ENCODE peak calls at places on chromosome 19, in five cellular contexts. One of them, this sample, is unnamed.

GRCh38 chr19:31883299-31883990 is 462.0 kb upstream of the ZNF507 start:
- DNase-seq in kidney: no peak
- DNase-seq in esophagus squamous epithelium: no peak
- DNase-seq in epithelial cell of esophagus: no peak
- DNase-seq in RWPE1: no peak
- DNase-seq in this sample: no peak

GRCh38 chr19:49149652-49150105 is 5.5 kb downstream of the HRC start:
- DNase-seq in kidney: peak
- DNase-seq in esophagus squamous epithelium: no peak
- DNase-seq in epithelial cell of esophagus: peak
- DNase-seq in RWPE1: peak
- DNase-seq in this sample: peak

GRCh38 chr19:48424694-48425219 is 21.0 kb upstream of the GRWD1 start:
- DNase-seq in kidney: no peak
- DNase-seq in esophagus squamous epithelium: no peak
- DNase-seq in epithelial cell of esophagus: peak
- DNase-seq in RWPE1: peak
- DNase-seq in this sample: no peak

GRCh38 chr19:44055870-44056269 is 4.0 kb downstream of the ZNF223 start:
- DNase-seq in kidney: no peak
- DNase-seq in esophagus squamous epithelium: no peak
- DNase-seq in epithelial cell of esophagus: no peak
- DNase-seq in RWPE1: no peak
- DNase-seq in this sample: no peak

GRCh38 chr19:23925285-23925684 is 10.6 kb downstream of the ZNF726 start:
- DNase-seq in kidney: no peak
- DNase-seq in esophagus squamous epithelium: no peak
- DNase-seq in epithelial cell of esophagus: no peak
- DNase-seq in RWPE1: no peak
- DNase-seq in this sample: no peak

GRCh38 chr19:6890421-6890913 is 3.1 kb downstream of the ADGRE1 start:
- DNase-seq in kidney: no peak
- DNase-seq in esophagus squamous epithelium: no peak
- DNase-seq in epithelial cell of esophagus: no peak
- DNase-seq in RWPE1: no peak
- DNase-seq in this sample: no peak

GRCh38 chr19:5775668-5776309 is 8.8 kb downstream of the PRR22 start:
- DNase-seq in kidney: no peak
- DNase-seq in esophagus squamous epithelium: no peak
- DNase-seq in epithelial cell of esophagus: peak
- DNase-seq in RWPE1: no peak
- DNase-seq in this sample: no peak

GRCh38 chr19:40445945-40446784 is 2.0 kb upstream of the SERTAD3 start:
- DNase-seq in kidney: peak
- DNase-seq in esophagus squamous epithelium: no peak
- DNase-seq in epithelial cell of esophagus: peak
- DNase-seq in RWPE1: peak
- DNase-seq in this sample: no peak

GRCh38 chr19:36014029-36014924 is at the start of gene ALKBH6:
- DNase-seq in kidney: peak
- DNase-seq in esophagus squamous epithelium: peak
- DNase-seq in epithelial cell of esophagus: peak
- DNase-seq in RWPE1: peak
- DNase-seq in this sample: peak
- TF ChIP-seq CTCF in kidney: no peak
- TF ChIP-seq CTCF in esophagus squamous epithelium: no peak
- TF ChIP-seq CTCF in epithelial cell of esophagus: no peak
- TF ChIP-seq CTCF in RWPE1: no peak
- TF ChIP-seq CTCF in this sample: no peak

GRCh38 chr19:1222394-1222793 is 15.4 kb downstream of the CBARP start:
- DNase-seq in kidney: no peak
- DNase-seq in esophagus squamous epithelium: no peak
- DNase-seq in epithelial cell of esophagus: no peak
- DNase-seq in RWPE1: no peak
- DNase-seq in this sample: no peak
- TF ChIP-seq CTCF in kidney: no peak
- TF ChIP-seq CTCF in esophagus squamous epithelium: no peak
- TF ChIP-seq CTCF in epithelial cell of esophagus: no peak
- TF ChIP-seq CTCF in RWPE1: no peak
- TF ChIP-seq CTCF in this sample: no peak

DNA sequence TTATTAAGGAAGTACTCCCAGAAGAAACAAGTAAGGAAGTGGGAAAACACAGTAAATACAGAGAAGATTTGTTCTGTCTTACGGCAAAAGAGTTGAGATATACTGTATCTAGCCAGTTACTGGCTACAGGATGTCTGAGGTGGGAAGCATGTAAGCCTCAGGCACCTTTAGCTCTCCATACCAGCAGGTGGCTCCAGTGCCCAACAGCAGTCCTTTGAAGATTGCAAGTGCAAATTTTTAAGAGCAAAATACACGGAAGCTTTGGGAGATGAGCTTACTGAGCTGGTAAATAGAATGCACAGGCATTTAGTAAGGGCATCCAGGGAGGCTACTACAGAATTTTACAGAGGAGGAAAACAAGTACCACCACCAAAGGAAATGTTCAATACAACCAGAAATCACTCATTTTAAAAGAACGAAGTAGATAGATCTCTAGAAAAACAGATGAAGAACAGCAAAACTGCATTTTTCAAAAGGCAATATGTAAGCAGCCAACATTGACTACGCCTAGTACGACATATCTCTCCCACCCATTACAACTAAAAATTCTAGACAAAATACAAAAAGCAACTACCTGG is 57.9 kb upstream of the VSTM2B start:
- DNase-seq in kidney: no peak
- DNase-seq in esophagus squamous epithelium: no peak
- DNase-seq in epithelial cell of esophagus: peak
- DNase-seq in RWPE1: peak
- DNase-seq in this sample: no peak
- TF ChIP-seq CTCF in kidney: peak
- TF ChIP-seq CTCF in esophagus squamous epithelium: no peak
- TF ChIP-seq CTCF in epithelial cell of esophagus: no peak
- TF ChIP-seq CTCF in RWPE1: peak
- TF ChIP-seq CTCF in this sample: peak

DNA sequence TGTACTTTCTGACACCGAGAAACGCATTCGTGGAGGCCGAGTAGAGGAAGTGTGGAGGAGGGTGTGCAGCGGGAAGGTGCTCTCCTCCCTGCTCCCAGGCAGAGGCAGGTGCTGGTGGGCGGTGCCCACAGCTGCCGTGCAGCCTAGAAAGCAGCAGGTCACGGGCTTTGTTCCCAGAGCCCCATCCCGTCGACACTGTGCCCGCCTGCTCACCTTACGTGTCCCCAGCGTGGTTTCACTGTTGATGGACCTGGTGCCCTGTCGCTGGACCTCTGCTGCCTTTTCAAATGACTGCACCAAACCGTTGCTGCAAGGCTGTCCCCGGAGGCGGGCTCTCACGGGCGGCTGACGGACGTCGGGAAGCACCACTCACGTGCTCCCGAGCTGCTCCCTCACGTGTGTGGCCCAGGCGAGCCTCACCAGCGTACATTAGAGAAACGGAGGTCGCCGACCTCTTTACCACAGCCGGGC is 20.8 kb downstream of the PLEKHJ1 start:
- DNase-seq in kidney: no peak
- DNase-seq in esophagus squamous epithelium: no peak
- DNase-seq in epithelial cell of esophagus: no peak
- DNase-seq in RWPE1: no peak
- DNase-seq in this sample: no peak
- TF ChIP-seq CTCF in kidney: no peak
- TF ChIP-seq CTCF in esophagus squamous epithelium: no peak
- TF ChIP-seq CTCF in epithelial cell of esophagus: no peak
- TF ChIP-seq CTCF in RWPE1: no peak
- TF ChIP-seq CTCF in this sample: no peak

GRCh38 chr19:39139305-39140194 is 14.0 kb downstream of the PAK4 start:
- DNase-seq in kidney: no peak
- DNase-seq in esophagus squamous epithelium: no peak
- DNase-seq in epithelial cell of esophagus: no peak
- DNase-seq in RWPE1: no peak
- DNase-seq in this sample: no peak

GRCh38 chr19:39138221-39139211 is 12.9 kb downstream of the PAK4 start:
- DNase-seq in kidney: no peak
- DNase-seq in esophagus squamous epithelium: no peak
- DNase-seq in epithelial cell of esophagus: no peak
- DNase-seq in RWPE1: no peak
- DNase-seq in this sample: peak

GRCh38 chr19:39141929-39142328 is 16.3 kb downstream of the PAK4 start:
- DNase-seq in kidney: no peak
- DNase-seq in esophagus squamous epithelium: no peak
- DNase-seq in epithelial cell of esophagus: no peak
- DNase-seq in RWPE1: no peak
- DNase-seq in this sample: no peak

GRCh38 chr19:39140594-39140993 is 15.0 kb downstream of the PAK4 start:
- DNase-seq in kidney: no peak
- DNase-seq in esophagus squamous epithelium: no peak
- DNase-seq in epithelial cell of esophagus: no peak
- DNase-seq in RWPE1: no peak
- DNase-seq in this sample: no peak

GRCh38 chr19:39140195-39140516 is 14.6 kb downstream of the PAK4 start:
- DNase-seq in kidney: no peak
- DNase-seq in esophagus squamous epithelium: no peak
- DNase-seq in epithelial cell of esophagus: no peak
- DNase-seq in RWPE1: no peak
- DNase-seq in this sample: no peak
- TF ChIP-seq CTCF in kidney: no peak
- TF ChIP-seq CTCF in esophagus squamous epithelium: no peak
- TF ChIP-seq CTCF in epithelial cell of esophagus: no peak
- TF ChIP-seq CTCF in RWPE1: no peak
- TF ChIP-seq CTCF in this sample: no peak

DNA sequence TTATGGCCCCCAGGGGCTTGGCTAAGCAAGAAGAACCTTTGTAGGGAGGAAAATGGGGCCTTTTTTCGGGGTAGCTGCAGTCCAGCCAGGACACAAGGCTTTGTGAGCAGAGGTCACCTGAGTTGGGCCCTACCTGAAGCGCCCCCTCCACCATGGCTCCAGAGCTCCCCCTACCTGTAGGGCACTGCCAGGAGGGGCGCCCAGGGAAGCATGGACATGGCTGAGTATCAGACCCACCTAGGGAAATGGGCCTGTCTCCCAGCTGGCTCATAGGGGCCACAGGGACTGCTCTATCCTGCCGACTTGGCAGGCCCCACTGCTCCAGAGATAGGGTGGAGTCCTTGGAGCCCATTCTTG is 9.0 kb upstream of the CEBPA start:
- DNase-seq in kidney: no peak
- DNase-seq in esophagus squamous epithelium: no peak
- DNase-seq in epithelial cell of esophagus: no peak
- DNase-seq in RWPE1: no peak
- DNase-seq in this sample: no peak
- TF ChIP-seq CTCF in kidney: no peak
- TF ChIP-seq CTCF in esophagus squamous epithelium: peak
- TF ChIP-seq CTCF in epithelial cell of esophagus: no peak
- TF ChIP-seq CTCF in RWPE1: no peak
- TF ChIP-seq CTCF in this sample: no peak

DNA sequence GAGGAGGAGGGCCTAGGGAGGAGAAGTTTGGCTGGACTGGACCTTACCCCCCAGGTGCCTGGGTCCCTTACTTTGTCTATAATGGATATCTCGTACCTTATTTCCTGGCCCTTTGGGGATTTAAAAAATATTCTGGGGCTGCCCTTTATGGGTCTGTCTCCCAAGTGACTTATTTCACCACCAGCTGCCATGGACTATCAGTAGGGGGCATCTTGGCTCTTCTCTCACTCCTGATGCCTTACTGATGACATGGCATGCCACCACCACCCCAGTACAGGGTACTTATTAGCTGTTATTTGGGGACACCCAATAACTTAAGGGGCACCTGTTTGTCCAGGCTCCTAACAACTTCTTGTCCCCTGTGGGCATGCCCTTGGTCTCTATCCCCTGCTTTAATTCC is 38.0 kb downstream of the NFIX start:
- DNase-seq in kidney: no peak
- DNase-seq in esophagus squamous epithelium: no peak
- DNase-seq in epithelial cell of esophagus: no peak
- DNase-seq in RWPE1: no peak
- DNase-seq in this sample: no peak
- TF ChIP-seq CTCF in kidney: no peak
- TF ChIP-seq CTCF in esophagus squamous epithelium: no peak
- TF ChIP-seq CTCF in epithelial cell of esophagus: no peak
- TF ChIP-seq CTCF in RWPE1: no peak
- TF ChIP-seq CTCF in this sample: peak

GRCh38 chr19:18590273-18591272 is 2.0 kb downstream of the REX1BD start:
- DNase-seq in kidney: peak
- DNase-seq in esophagus squamous epithelium: no peak
- DNase-seq in epithelial cell of esophagus: peak
- DNase-seq in RWPE1: peak
- DNase-seq in this sample: peak
- TF ChIP-seq CTCF in kidney: no peak
- TF ChIP-seq CTCF in esophagus squamous epithelium: peak
- TF ChIP-seq CTCF in epithelial cell of esophagus: peak
- TF ChIP-seq CTCF in RWPE1: peak
- TF ChIP-seq CTCF in this sample: peak

GRCh38 chr19:47002853-47003610 is 16.6 kb upstream of the NPAS1 start:
- DNase-seq in kidney: no peak
- DNase-seq in esophagus squamous epithelium: no peak
- DNase-seq in epithelial cell of esophagus: no peak
- DNase-seq in RWPE1: no peak
- DNase-seq in this sample: no peak

GRCh38 chr19:47003611-47003935 is 16.1 kb upstream of the NPAS1 start:
- DNase-seq in kidney: no peak
- DNase-seq in esophagus squamous epithelium: no peak
- DNase-seq in epithelial cell of esophagus: no peak
- DNase-seq in RWPE1: no peak
- DNase-seq in this sample: no peak

GRCh38 chr19:47004012-47004465 is 15.6 kb upstream of the NPAS1 start:
- DNase-seq in kidney: no peak
- DNase-seq in esophagus squamous epithelium: no peak
- DNase-seq in epithelial cell of esophagus: no peak
- DNase-seq in RWPE1: no peak
- DNase-seq in this sample: no peak

GRCh38 chr19:47001584-47001983 is 18.1 kb upstream of the NPAS1 start:
- DNase-seq in kidney: no peak
- DNase-seq in esophagus squamous epithelium: no peak
- DNase-seq in epithelial cell of esophagus: no peak
- DNase-seq in RWPE1: no peak
- DNase-seq in this sample: no peak

GRCh38 chr19:47002106-47002766 is 17.4 kb upstream of the NPAS1 start:
- DNase-seq in kidney: no peak
- DNase-seq in esophagus squamous epithelium: no peak
- DNase-seq in epithelial cell of esophagus: peak
- DNase-seq in RWPE1: no peak
- DNase-seq in this sample: no peak
- TF ChIP-seq CTCF in kidney: no peak
- TF ChIP-seq CTCF in esophagus squamous epithelium: peak
- TF ChIP-seq CTCF in epithelial cell of esophagus: peak
- TF ChIP-seq CTCF in RWPE1: no peak
- TF ChIP-seq CTCF in this sample: no peak